ENCODE peak calls at places on chromosome 15, in ten cellular contexts. V, F, E, S, O, H, R, J, G and D are unnamed samples.
A peak's percentile ranks its signal among the peaks of the same experiment; 100 is the strongest.

GRCh38 chr15:85639752-85640381 is 154.9 kb downstream of the KLHL25 start:
- DNase-seq in R (no peak), O (no peak), S (no peak), E (no peak), V (no peak), H (peak; percentile 71), G (no peak), F (no peak), J (no peak), D (peak; percentile 32)

GRCh38 chr15:51938286-51938685 is 33.3 kb downstream of the LEO1 start:
- DNase-seq in S (no peak), J (no peak), E (no peak), V (no peak), O (no peak), G (no peak), F (no peak), R (no peak), H (no peak), D (no peak)

GRCh38 chr15:29456964-29457363 is 187.3 kb upstream of the NSMCE3 start:
- DNase-seq in J (no peak), S (no peak), O (no peak), E (no peak), G (no peak), F (no peak), R (no peak), V (no peak), H (no peak), D (no peak)

GRCh38 chr15:23566070-23567050 is 886 bp downstream of the MKRN3 start:
- DNase-seq in V (no peak), G (no peak), R (peak; percentile 37), J (peak; percentile 15), E (no peak), O (peak; percentile 70), H (peak; percentile 35), S (no peak), F (no peak), D (no peak)

GRCh38 chr15:85980946-85981345 is 98.7 kb upstream of the AGBL1 start:
- DNase-seq in E (no peak), R (no peak), V (no peak), O (no peak), G (no peak), S (no peak), J (no peak), F (no peak), H (no peak), D (no peak)

GRCh38 chr15:51647128-51647562 is 24.6 kb upstream of the DMXL2 start:
- DNase-seq in S (no peak), R (no peak), J (no peak), V (no peak), F (no peak), G (no peak), O (peak; percentile 19), E (no peak), H (peak; percentile 74), D (no peak)

GRCh38 chr15:60017538-60018199 is 13.6 kb downstream of the FOXB1 start:
- DNase-seq in H (peak; percentile 44), R (peak; percentile 38), F (no peak), G (no peak), E (no peak), O (no peak), S (no peak), J (no peak), V (no peak), D (no peak)

GRCh38 chr15:75019916-75020315 is 3.5 kb upstream of the PPCDC start:
- DNase-seq in V (no peak), S (no peak), G (no peak), J (no peak), F (no peak), O (no peak), H (no peak), R (no peak), E (no peak), D (no peak)

GRCh38 chr15:88262064-88262463 is 5.5 kb upstream of the NTRK3 start:
- DNase-seq in R (no peak), F (no peak), E (no peak), S (no peak), V (no peak), J (no peak), G (no peak), H (peak; percentile 21), O (no peak), D (no peak)

GRCh38 chr15:92074646-92075045 is 221.1 kb downstream of the SLCO3A1 start:
- DNase-seq in J (no peak), F (no peak), G (no peak), S (no peak), V (no peak), E (no peak), H (no peak), O (no peak), R (no peak), D (no peak)

GRCh38 chr15:75596703-75597345 is 17.7 kb upstream of the PTPN9 start:
- DNase-seq in F (no peak), H (no peak), G (no peak), V (no peak), S (no peak), E (no peak), O (no peak), J (no peak), R (no peak), D (no peak)